ENCODE peak calls at places on chromosomes 4 and X, in seven cellular contexts. H is stomach, J is testis, F is prostate gland, S is sigmoid colon, C is body of pancreas, V is GM12892. O is an unnamed sample.

GRCh38 chr4:8761824-8762205 is 109.8 kb downstream of the HMX1 start:
- DNase-seq in H (no peak), J (no peak), F (no peak), S (peak; percentile 61), C (no peak), V (no peak), O (no peak)

GRCh38 chr4:172998527-172999469 is 169.8 kb upstream of the GALNT7 start:
- DNase-seq in H (no peak), J (no peak), F (no peak), S (no peak), C (no peak), V (no peak), O (no peak)

GRCh38 chr4:126242679-126243390 is 928.1 kb downstream of the FAT4 start:
- DNase-seq in H (no peak), J (no peak), F (no peak), S (no peak), C (no peak), V (no peak), O (no peak)

GRCh38 chr4:155616112-155616511 is 50.5 kb upstream of the GUCY1A1 start:
- DNase-seq in H (no peak), J (no peak), F (no peak), S (no peak), C (no peak), V (no peak), O (no peak)

GRCh38 chr4:164659765-164660164 is 94.2 kb upstream of the SMIM31 start:
- DNase-seq in H (no peak), J (no peak), F (no peak), S (no peak), C (no peak), V (no peak), O (no peak)

GRCh38 chr4:75340561-75340960 is 173.6 kb downstream of the RCHY1 start:
- DNase-seq in H (no peak), J (no peak), F (no peak), S (no peak), C (no peak), V (no peak), O (no peak)

GRCh38 chrX:16870861-16871584 is 861 bp upstream of the RBBP7 start:
- DNase-seq in H (peak; percentile 31), J (peak; percentile 32), F (peak; percentile 8), S (peak; percentile 76), C (peak; percentile 18), V (no peak), O (no peak)

GRCh38 chr4:126778348-126778747 is 854.4 kb upstream of the INTU start:
- DNase-seq in H (no peak), J (no peak), F (no peak), S (no peak), C (no peak), V (no peak), O (no peak)

GRCh38 chr4:87141428-87141827 is 79.0 kb downstream of the KLHL8 start:
- DNase-seq in H (no peak), J (no peak), F (no peak), S (no peak), C (no peak), V (no peak), O (no peak)

GRCh38 chr4:65868096-65868824 is 198.0 kb upstream of the EPHA5 start:
- DNase-seq in H (no peak), J (no peak), F (no peak), S (no peak), C (no peak), V (no peak), O (no peak)

GRCh38 chr4:110865611-110866254 is 242.9 kb upstream of the PITX2 start:
- DNase-seq in H (no peak), J (no peak), F (no peak), S (no peak), C (no peak), V (no peak), O (no peak)

GRCh38 chr4:62460329-62460728 is 1260.2 kb downstream of the ADGRL3 start:
- DNase-seq in H (no peak), J (no peak), F (no peak), S (no peak), C (no peak), V (no peak), O (no peak)

GRCh38 chrX:43940811-43941210 is 32.4 kb downstream of the NDP start:
- DNase-seq in H (no peak), J (no peak), F (no peak), S (no peak), C (no peak), V (no peak), O (no peak)

GRCh38 chrX:136768469-136769084 is 12.2 kb downstream of the ARHGEF6 start:
- DNase-seq in H (no peak), J (peak; percentile 17), F (no peak), S (peak; percentile 73), C (peak; percentile 46), V (no peak), O (peak; percentile 61)

DNA sequence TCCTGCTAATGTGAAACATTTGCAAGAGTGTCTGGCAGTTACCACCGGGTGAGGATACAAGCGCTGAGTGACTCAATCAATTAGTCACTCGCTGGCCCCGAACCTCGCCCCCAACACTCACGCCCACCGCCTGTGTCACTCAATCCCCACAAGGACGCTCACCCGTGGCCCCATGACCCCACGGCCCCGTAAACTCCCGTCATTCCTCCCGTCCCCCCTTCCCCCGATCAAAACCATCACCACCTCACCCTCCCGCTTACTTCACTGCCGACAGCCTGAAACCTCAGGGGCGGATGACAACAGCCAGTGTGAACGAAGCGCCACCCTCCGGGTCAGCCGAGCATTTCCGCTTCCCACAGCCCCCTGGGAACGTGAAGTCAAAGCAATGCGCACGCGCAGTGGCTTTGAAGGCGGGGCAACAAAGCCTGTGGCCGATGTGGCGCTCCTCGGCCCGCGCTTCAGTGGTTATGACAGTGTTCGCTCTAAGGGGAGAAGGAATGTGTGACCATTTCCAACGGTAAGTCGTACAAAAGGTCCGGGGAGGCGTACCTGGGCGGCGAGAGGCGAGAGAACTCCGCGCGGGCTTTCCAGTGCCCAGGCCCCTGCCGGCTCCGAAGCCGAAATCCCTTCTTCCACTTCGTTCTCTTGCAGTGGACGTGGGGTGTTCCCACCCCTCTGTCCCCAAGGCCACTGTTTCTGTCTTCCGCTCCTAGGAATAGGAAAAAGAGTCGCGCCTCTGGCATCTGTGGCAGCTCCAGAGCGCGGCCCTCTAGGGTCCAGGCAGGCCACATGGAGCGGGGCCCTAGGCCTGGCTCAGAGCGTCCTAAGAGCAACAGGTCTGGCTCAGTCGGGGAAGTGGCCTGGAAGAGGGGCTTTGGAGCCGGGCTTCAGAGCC is at the start of gene ZNF674:
- DNase-seq in H (peak; percentile 93), J (peak; percentile 92), F (peak; percentile 86), S (peak; percentile 96), C (peak; percentile 92), V (peak; percentile 68), O (peak; percentile 29)
- TF ChIP-seq POLR2A in H (no peak), J (no peak), F (peak; percentile 61), S (no peak), C (peak; percentile 78), V (peak; percentile 76), O (peak; percentile 83)

DNA sequence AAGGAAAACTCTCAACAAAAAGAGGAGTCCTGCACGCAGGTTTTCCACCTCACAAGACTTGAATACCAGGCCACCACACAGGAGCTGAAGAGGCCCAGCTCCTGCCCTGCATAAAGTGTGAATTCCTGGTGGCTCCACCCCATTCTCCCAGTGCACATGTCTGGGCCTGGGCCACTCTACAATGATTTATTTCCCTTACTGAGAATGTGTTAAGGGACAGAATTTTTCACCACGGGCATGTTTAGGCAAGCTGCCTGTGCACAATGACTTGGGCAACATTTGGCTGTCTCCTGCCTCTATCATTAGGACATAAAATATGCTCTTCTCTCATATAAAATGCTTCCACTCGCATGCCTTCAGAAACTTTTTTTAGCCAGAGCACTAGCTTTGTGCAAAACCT is 197.1 kb downstream of the SLC7A11 start:
- DNase-seq in H (no peak), J (no peak), F (no peak), S (no peak), C (no peak), V (no peak), O (no peak)
- TF ChIP-seq POLR2A in H (no peak), J (no peak), F (no peak), S (no peak), C (no peak), V (no peak), O (no peak)

DNA sequence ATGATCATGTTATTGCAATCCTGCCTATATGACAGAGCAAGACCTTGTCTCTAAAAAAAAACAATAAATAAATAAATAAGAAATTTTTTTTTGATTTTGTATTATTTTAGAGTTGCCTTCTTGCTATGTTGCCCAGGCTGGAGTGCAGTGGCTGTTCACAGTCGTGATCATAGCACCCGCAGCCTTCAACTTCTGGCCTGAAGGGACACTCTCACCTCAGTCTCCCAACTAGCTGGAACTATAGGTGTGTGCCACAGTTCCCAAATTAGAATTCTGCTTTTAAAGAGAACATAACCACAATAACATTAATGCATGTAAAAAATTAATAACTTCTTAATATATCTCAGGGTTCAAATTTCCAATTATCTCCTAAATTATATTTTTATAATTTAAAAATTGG is 7.8 kb downstream of the YIPF6 start:
- DNase-seq in H (no peak), J (no peak), F (no peak), S (no peak), C (no peak), V (no peak), O (no peak)
- TF ChIP-seq POLR2A in H (no peak), J (no peak), F (no peak), S (no peak), C (no peak), V (no peak), O (no peak)

DNA sequence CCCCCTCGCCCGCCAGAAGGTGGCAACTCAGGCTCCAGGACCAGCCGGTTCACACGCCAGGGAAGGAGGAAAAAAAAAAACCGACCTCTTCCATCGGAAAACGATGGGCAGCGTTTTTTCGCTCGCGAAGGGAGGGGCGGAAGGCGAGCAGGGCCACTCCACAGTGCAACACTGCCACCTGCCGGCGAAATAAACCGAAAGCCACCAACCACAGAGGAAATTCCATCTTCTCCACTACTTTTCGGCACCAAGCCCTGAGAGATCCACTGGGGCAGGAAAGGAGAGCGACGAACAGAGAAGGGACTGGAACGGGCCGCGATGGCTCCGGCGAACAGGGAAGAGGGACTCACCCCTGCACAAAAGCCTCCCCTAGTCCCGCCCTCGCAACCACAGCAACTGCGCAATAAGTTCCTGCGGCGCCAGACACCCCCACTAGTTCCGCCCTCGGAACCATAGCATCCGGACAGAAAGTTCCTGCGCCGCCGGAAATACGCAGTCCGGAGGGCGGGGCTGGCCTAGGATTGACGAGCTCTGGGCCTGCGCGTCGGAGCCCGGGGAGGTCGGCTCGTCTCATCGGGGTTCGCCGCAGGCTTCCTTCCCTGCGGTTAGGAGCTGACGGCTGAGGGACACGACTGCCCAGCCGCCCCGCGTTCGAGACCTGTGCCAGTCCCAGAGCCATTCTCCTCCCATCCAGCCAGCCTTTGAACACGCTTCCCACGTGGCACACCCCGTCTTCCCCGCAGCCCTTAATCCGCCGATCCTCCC is 23.4 kb downstream of the FAM156A start:
- DNase-seq in H (peak; percentile 96), J (peak; percentile 93), F (peak; percentile 87), S (peak; percentile 99), C (peak; percentile 95), V (peak; percentile 83), O (peak; percentile 27)
- TF ChIP-seq POLR2A in H (no peak), J (no peak), F (peak; percentile 72), S (peak; percentile 72), C (peak; percentile 86), V (peak; percentile 69), O (peak; percentile 34)

GRCh38 chr4:129623233-129623632 is 527.3 kb downstream of the C4orf33 start:
- DNase-seq in H (no peak), J (no peak), F (no peak), S (no peak), C (peak; percentile 44), V (no peak), O (no peak)
- TF ChIP-seq POLR2A in H (no peak), J (no peak), F (no peak), S (no peak), C (no peak), V (no peak), O (no peak)

GRCh38 chr4:90318208-90318607 is 191.0 kb downstream of the CCSER1 start:
- DNase-seq in H (no peak), J (no peak), F (no peak), S (no peak), C (no peak), V (no peak), O (no peak)

GRCh38 chr4:90317785-90318184 is 190.6 kb downstream of the CCSER1 start:
- DNase-seq in H (no peak), J (no peak), F (no peak), S (no peak), C (no peak), V (no peak), O (peak; percentile 3)
- TF ChIP-seq POLR2A in H (no peak), J (no peak), F (no peak), S (no peak), C (no peak), V (no peak), O (no peak)

O was measured in H54.